ENCODE peak calls at places on chromosomes 16 and 17, in five cellular contexts. F is A549; C is OCI-LY7; G is NCI-H2107; L is stimulated activated CD4-positive, alpha-beta T cell treated with anti-CD3 and anti-CD28 coated beads, TNF-alpha, amount 100 ng/mL, for 1 hour. Q is an unnamed sample.

GRCh38 chr16:76389126-76389525 is 111.9 kb downstream of the CNTNAP4 start:
- DNase-seq in F (no peak), C (no peak), G (no peak), L (no peak), Q (no peak)

GRCh38 chr17:29347831-29348281 is 42.3 kb upstream of the TAOK1 start:
- DNase-seq in F (no peak), C (no peak), G (no peak), L (no peak), Q (peak)

GRCh38 chr17:32491371-32492280 is 4.8 kb downstream of the CDK5R1 start:
- DNase-seq in F (no peak), C (no peak), G (no peak), L (no peak), Q (no peak)

GRCh38 chr17:70629902-70630301 is 460.6 kb downstream of the KCNJ2 start:
- DNase-seq in F (peak), C (peak), G (no peak), L (no peak), Q (no peak)

GRCh38 chr17:82461827-82462524 is 3.4 kb downstream of the NARF start:
- DNase-seq in F (no peak), C (no peak), G (no peak), L (no peak), Q (no peak)

GRCh38 chr16:85017151-85017550 is 5.8 kb upstream of the ZDHHC7 start:
- DNase-seq in F (no peak), C (no peak), G (no peak), L (no peak), Q (peak)

GRCh38 chr17:39753514-39754160 is 15.9 kb downstream of the GRB7 start:
- DNase-seq in F (no peak), C (peak), G (no peak), L (peak), Q (peak)

GRCh38 chr16:78249832-78250231 is 150.4 kb downstream of the WWOX start:
- DNase-seq in F (no peak), C (no peak), G (no peak), L (no peak), Q (no peak)

GRCh38 chr16:3092501-3092991 is 6.5 kb downstream of the ZSCAN10 start:
- DNase-seq in F (no peak), C (no peak), G (no peak), L (no peak), Q (no peak)

GRCh38 chr16:30997887-30998711 is 12.3 kb downstream of the STX1B start:
- DNase-seq in F (peak), C (no peak), G (no peak), L (no peak), Q (no peak)

GRCh38 chr16:29784157-29784556 is 6.1 kb downstream of the ZG16 start:
- DNase-seq in F (no peak), C (no peak), G (no peak), L (no peak), Q (no peak)

GRCh38 chr17:9284884-9285283 is 263.6 kb downstream of the NTN1 start:
- DNase-seq in F (no peak), C (no peak), G (no peak), L (no peak), Q (no peak)

GRCh38 chr17:7703584-7704574 is 1.1 kb upstream of the EFNB3 start:
- DNase-seq in F (peak), C (peak), G (no peak), L (no peak), Q (no peak)

GRCh38 chr17:60971515-60972369 is 294.1 kb downstream of the BCAS3 start:
- DNase-seq in F (peak), C (peak), G (no peak), L (no peak), Q (peak)

GRCh38 chr17:27524594-27524993 is 68.3 kb downstream of the KSR1 start:
- DNase-seq in F (no peak), C (no peak), G (no peak), L (no peak), Q (no peak)

GRCh38 chr16:72832640-72833039 is 215.3 kb downstream of the ZFHX3 start:
- DNase-seq in F (peak), C (peak), G (no peak), L (peak), Q (peak)

GRCh38 chr16:88692861-88693260 is 6.6 kb upstream of the SNAI3 start:
- DNase-seq in F (no peak), C (no peak), G (no peak), L (no peak), Q (no peak)